ENCODE peak calls at places on chromosomes 3 and 15, in four cellular contexts. R is WTC11; N is activated naive CD8-positive, alpha-beta T cell treated with anti-CD3 and anti-CD28 coated beads, Interleukin-2, amount 50 U/mL, for 24 hours; O is activated CD4-positive, alpha-beta T cell treated with anti-CD3 and anti-CD28 coated beads, Interleukin-2, amount 50 U/mL, for 1 hour. J is an unnamed sample.

GRCh38 chr3:24067483-24067882 is 122.4 kb downstream of the NR1D2 start:
- DNase-seq in R (no peak), N (no peak), O (no peak), J (no peak)

GRCh38 chr3:73707772-73708171 is 83.0 kb upstream of the PDZRN3 start:
- DNase-seq in R (no peak), N (no peak), O (no peak), J (no peak)

GRCh38 chr3:152272771-152273242 is 4.1 kb downstream of the MBNL1 start:
- DNase-seq in R (no peak), N (no peak), O (peak), J (no peak)

GRCh38 chr3:57864853-57865252 is 108.7 kb downstream of the SLMAP start:
- DNase-seq in R (no peak), N (no peak), O (no peak), J (no peak)

GRCh38 chr3:10459954-10460754 is 45.2 kb downstream of the ATP2B2 start:
- DNase-seq in R (peak), N (peak), O (peak), J (peak)

GRCh38 chr15:60477991-60478632 is 830 bp downstream of the ICE2 start:
- DNase-seq in R (no peak), N (no peak), O (no peak), J (peak)

GRCh38 chr3:150790621-150791020 is 27.7 kb upstream of the SIAH2 start:
- DNase-seq in R (no peak), N (no peak), O (no peak), J (no peak)

GRCh38 chr3:79005084-79005483 is 762.7 kb downstream of the ROBO1 start:
- DNase-seq in R (no peak), N (no peak), O (no peak), J (no peak)

GRCh38 chr3:73667889-73668288 is 43.1 kb upstream of the PDZRN3 start:
- DNase-seq in R (no peak), N (no peak), O (no peak), J (no peak)

GRCh38 chr3:23915537-23916108 is 1.2 kb downstream of the NKIRAS1 start:
- DNase-seq in R (no peak), N (no peak), O (no peak), J (no peak)

GRCh38 chr15:83919319-83919830 is 265.5 kb downstream of the ADAMTSL3 start:
- DNase-seq in R (no peak), N (peak), O (no peak), J (no peak)

GRCh38 chr15:31200735-31201151 is 99.2 kb upstream of the TRPM1 start:
- DNase-seq in R (peak), N (peak), O (peak), J (peak)

GRCh38 chr3:113514265-113514769 is 639 bp downstream of the SPICE1 start:
- DNase-seq in R (no peak), N (no peak), O (no peak), J (no peak)